ENCODE peak calls at places on chromosomes 7 and 10, in ten cellular contexts. B is Peyer's patch, U is stomach, Q is IMR-90, V is WERI-Rb-1, Y is tibial nerve, R is left lung, T is left ventricle myocardium inferior, N is A673, P is heart left ventricle. I is an unnamed sample.

GRCh38 chr10:121608669-121609190 is 10.5 kb upstream of the FGFR2 start:
- DNase-seq in P (no peak), N (peak), Q (no peak), Y (no peak), B (peak), T (peak), R (no peak), V (peak), U (peak), I (no peak)

GRCh38 chr7:100053201-100053600 is 3.6 kb downstream of the ZSCAN21 start:
- DNase-seq in P (no peak), V (peak), N (peak), U (peak), B (peak), Y (no peak), R (no peak), T (no peak), Q (peak), I (no peak)

GRCh38 chr10:126203746-126204145 is 184.5 kb downstream of the ADAM12 start:
- DNase-seq in N (no peak), Q (no peak), V (no peak), R (no peak), T (no peak), B (no peak), U (no peak), Y (no peak), P (no peak), I (no peak)

GRCh38 chr10:76942556-76943416 is 694.8 kb downstream of the KCNMA1 start:
- DNase-seq in Q (peak), P (no peak), N (no peak), Y (no peak), R (no peak), U (no peak), B (no peak), V (no peak), T (no peak), I (no peak)

GRCh38 chr10:74882831-74883230 is 56.4 kb downstream of the KAT6B start:
- DNase-seq in Q (peak), U (no peak), B (no peak), T (no peak), N (no peak), P (no peak), V (no peak), Y (no peak), R (no peak), I (no peak)

GRCh38 chr10:27779462-27779861 is 33.8 kb upstream of the MKX start:
- DNase-seq in R (no peak), B (no peak), U (no peak), P (no peak), Q (peak), V (no peak), T (no peak), N (no peak), Y (no peak), I (no peak)

GRCh38 chr10:856405-857157 is 74.9 kb downstream of the LARP4B start:
- DNase-seq in R (no peak), N (peak), P (no peak), T (no peak), B (no peak), Q (no peak), Y (no peak), U (no peak), V (no peak), I (peak)

GRCh38 chr7:2800220-2800922 is 43.7 kb downstream of the GNA12 start:
- DNase-seq in T (no peak), V (no peak), B (peak), Q (no peak), Y (no peak), P (no peak), N (no peak), R (no peak), U (no peak), I (no peak)

GRCh38 chr7:159034988-159035387 is 109.7 kb downstream of the VIPR2 start:
- DNase-seq in U (no peak), B (no peak), R (no peak), V (no peak), N (no peak), Y (no peak), T (no peak), Q (no peak), P (no peak), I (no peak)

GRCh38 chr7:86559096-86559495 is 84.6 kb upstream of the GRM3 start:
- DNase-seq in R (no peak), T (no peak), U (no peak), N (no peak), Q (no peak), V (no peak), B (no peak), Y (no peak), P (no peak), I (no peak)

GRCh38 chr10:103783686-103784085 is 71.7 kb downstream of the SH3PXD2A start:
- DNase-seq in Y (no peak), V (no peak), U (no peak), B (no peak), P (no peak), Q (no peak), R (no peak), N (no peak), T (no peak), I (peak)

GRCh38 chr7:45617166-45617565 is 43.0 kb downstream of the ADCY1 start:
- DNase-seq in V (no peak), P (no peak), N (no peak), R (no peak), Y (no peak), T (no peak), U (no peak), Q (no peak), B (no peak), I (no peak)

GRCh38 chr10:79102056-79102874 is 33.5 kb downstream of the ZMIZ1 start:
- DNase-seq in N (no peak), Y (peak), Q (peak), U (peak), T (peak), B (peak), V (peak), R (peak), P (peak), I (peak)

GRCh38 chr10:88598060-88598459 is 11.5 kb downstream of the LIPJ start:
- DNase-seq in B (no peak), N (no peak), T (no peak), Q (no peak), R (no peak), V (no peak), P (no peak), Y (no peak), U (no peak), I (no peak)

GRCh38 chr10:51269816-51270215 is 195.5 kb downstream of the PRKG1 start:
- DNase-seq in B (no peak), U (no peak), V (no peak), P (no peak), N (no peak), R (no peak), Y (no peak), T (no peak), Q (peak), I (no peak)

GRCh38 chr10:14128519-14128918 is 202.2 kb downstream of the FRMD4A start:
- DNase-seq in R (no peak), Y (no peak), T (no peak), N (no peak), P (no peak), B (no peak), Q (no peak), U (no peak), V (no peak), I (no peak)

GRCh38 chr10:127532193-127532592 is 16.9 kb upstream of the NPS start:
- DNase-seq in P (no peak), N (no peak), B (no peak), R (no peak), U (no peak), Y (no peak), T (no peak), Q (no peak), V (no peak), I (no peak)

GRCh38 chr10:127524869-127525268 is 24.2 kb upstream of the NPS start:
- DNase-seq in N (peak), R (no peak), Y (no peak), P (no peak), Q (no peak), U (no peak), V (no peak), B (no peak), T (no peak), I (no peak)

GRCh38 chr10:5894873-5895272 is 4.8 kb downstream of the FBH1 start:
- DNase-seq in U (no peak), P (peak), Q (no peak), V (no peak), T (peak), R (no peak), N (no peak), B (no peak), Y (no peak), I (no peak)

DNA sequence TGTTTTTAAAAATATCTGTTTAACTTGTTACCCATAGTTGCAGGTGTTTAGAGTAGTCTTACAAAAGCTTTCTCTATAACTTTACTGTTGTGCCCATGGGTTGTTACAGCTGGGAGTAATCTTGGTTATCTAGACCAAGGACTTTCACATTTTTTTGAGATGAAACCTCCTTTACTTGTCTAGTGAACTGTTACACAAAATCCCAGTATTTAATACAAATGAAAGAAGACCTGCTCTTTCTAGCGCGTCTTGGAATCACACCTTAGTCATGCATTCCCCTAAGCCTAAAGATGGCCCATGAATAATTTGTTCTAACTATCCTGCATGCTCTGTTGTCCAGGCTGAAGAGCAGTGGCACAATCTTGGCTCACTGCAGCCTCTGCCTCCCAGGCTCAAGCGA is 38.0 kb downstream of the CSGALNACT2 start:
- DNase-seq in R (no peak), P (no peak), B (no peak), Q (no peak), T (no peak), V (no peak), U (no peak), N (no peak), Y (no peak), I (no peak)
- TF ChIP-seq CTCF in R (no peak), P (no peak), B (no peak), Q (no peak), T (no peak), V (no peak), U (no peak), N (no peak), Y (no peak), I (no peak)

GRCh38 chr10:70223728-70224127 is 9.5 kb downstream of the PPA1 start:
- DNase-seq in B (no peak), V (no peak), Y (no peak), Q (peak), P (no peak), R (no peak), N (no peak), T (no peak), U (no peak), I (no peak)

GRCh38 chr10:70232155-70232858 is 922 bp downstream of the PPA1 start:
- DNase-seq in P (peak), B (peak), V (peak), U (peak), R (peak), Y (peak), Q (peak), N (peak), T (peak), I (peak)

GRCh38 chr10:70227548-70228320 is 5.5 kb downstream of the PPA1 start:
- DNase-seq in U (no peak), V (no peak), N (no peak), B (peak), Y (no peak), P (no peak), R (no peak), T (no peak), Q (no peak), I (no peak)

GRCh38 chr10:70232859-70233108 is 445 bp downstream of the PPA1 start:
- DNase-seq in U (no peak), Q (no peak), N (no peak), B (no peak), V (no peak), P (no peak), R (no peak), T (no peak), Y (no peak), I (no peak)

DNA sequence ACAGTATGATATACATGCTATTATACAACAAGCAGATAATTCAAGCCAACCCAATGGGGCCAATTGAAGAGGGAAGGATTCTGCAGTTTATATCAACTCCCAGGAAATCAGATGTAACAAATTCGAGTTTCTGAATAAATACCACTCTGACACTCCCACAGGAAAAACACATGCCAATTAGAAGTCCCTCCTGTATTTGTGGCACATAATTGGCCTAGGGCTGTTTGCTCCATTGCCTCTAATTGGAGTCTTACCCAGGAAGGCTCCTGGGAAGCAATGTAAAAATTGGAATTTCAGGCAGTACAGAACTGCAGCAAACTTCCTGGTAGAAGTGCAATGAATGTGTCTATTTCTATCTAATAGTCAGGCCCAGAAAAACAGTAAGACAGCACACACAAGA is 4.7 kb downstream of the PPA1 start:
- DNase-seq in U (no peak), Q (no peak), P (no peak), B (no peak), N (no peak), V (no peak), Y (no peak), R (no peak), T (no peak), I (no peak)
- H3K27ac ChIP-seq in U (no peak), Q (no peak), P (no peak), B (peak), N (no peak), V (no peak), Y (peak), R (peak), T (peak), I (no peak)

DNA sequence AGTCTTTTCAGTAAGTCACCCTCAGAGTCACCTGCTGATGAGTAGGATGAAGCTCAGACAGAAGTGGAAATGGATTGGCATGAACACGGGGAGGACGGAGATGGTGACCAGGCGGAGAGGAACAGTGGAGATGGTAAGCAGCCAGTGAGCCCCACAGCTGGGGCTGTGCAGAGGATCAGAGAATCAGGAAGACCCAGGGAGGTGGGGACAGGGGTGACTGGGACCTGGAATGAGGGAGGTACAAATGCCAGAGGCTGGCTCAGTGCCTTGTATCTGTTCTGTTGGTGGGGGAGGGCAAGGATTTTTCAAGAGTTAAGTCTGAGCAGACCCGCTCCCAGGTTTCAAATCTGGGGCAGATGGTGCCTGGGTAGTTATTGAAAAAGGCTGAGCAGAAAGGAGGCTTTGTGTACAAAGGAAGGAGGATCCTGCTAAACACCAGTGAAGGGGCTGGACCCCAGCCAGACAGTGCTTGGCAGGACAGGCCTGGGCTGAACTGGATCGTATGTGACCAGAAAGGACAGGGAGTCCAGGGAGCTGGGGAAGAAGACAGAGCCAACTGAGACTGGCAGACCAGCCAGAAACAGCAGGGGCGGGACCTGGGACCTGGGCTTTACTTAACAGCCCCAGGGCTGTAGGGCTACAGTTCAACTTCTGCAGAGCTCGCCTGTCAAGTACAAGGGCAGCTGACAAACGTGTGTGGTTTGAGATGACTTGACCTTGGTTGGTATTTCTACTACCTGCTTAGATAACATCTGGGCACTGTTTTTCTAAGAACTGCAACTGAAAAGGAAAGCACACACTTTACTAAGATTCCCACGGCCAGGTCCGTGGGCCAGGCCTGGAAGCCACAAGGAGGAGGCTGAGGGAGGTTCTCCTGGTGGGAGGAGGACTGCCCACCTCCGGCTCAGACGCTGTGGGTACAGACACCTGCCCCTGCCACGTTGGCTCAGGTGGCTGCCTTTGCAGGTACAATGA is 13.2 kb upstream of the FRMPD2 start:
- DNase-seq in Y (no peak), T (peak), U (peak), R (no peak), Q (no peak), B (no peak), P (no peak), N (no peak), V (peak), I (no peak)
- TF ChIP-seq CTCF in Y (no peak), T (no peak), U (no peak), R (no peak), Q (no peak), B (no peak), P (no peak), N (no peak), V (no peak), I (no peak)

DNA sequence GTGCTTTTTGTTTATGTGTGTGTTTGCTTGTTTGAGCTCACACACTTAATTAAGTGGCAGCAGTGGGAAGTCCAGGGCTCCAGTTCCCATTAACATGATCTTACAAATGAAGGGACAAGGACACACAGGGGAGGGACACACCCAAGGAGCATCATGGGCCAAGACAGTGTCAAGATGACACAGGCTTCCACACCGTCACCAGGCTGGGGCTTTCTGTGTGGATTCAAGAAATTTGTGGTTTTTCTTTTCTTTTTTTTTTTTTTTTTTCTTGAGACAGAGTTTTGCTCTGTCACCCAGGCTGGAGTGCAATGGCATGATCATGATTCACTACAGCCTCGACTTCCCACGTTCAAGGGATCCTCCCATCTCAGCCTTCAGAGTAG is 173.6 kb downstream of the KIAA1217 start:
- DNase-seq in Q (no peak), B (no peak), R (no peak), Y (no peak), U (no peak), V (no peak), P (no peak), N (no peak), T (no peak), I (no peak)
- H3K27ac ChIP-seq in Q (no peak), B (no peak), R (no peak), Y (peak), U (peak), V (no peak), P (peak), N (peak), T (peak), I (no peak)

I was measured in uterus.